ENCODE peak calls at places on chromosomes 5 and 9, in four cellular contexts. One of them, this sample, is unnamed. For H3K4me1, the result is how much of the 10 kb centered on the place peaks cover.

GRCh38 chr5:88269222-88269771 is 652 bp upstream of the TMEM161B start:
- DNase-seq in Peyer's patch: no peak
- DNase-seq in CD8-positive, alpha-beta memory T cell: no peak
- DNase-seq in heart left ventricle: no peak
- DNase-seq in this sample: no peak

GRCh38 chr9:133135193-133135745 is 14.2 kb upstream of the RALGDS start:
- DNase-seq in Peyer's patch: peak
- DNase-seq in CD8-positive, alpha-beta memory T cell: no peak
- DNase-seq in heart left ventricle: no peak
- DNase-seq in this sample: peak

GRCh38 chr5:179455320-179455719 is 95.0 kb upstream of the RUFY1 start:
- DNase-seq in Peyer's patch: no peak
- DNase-seq in CD8-positive, alpha-beta memory T cell: no peak
- DNase-seq in heart left ventricle: no peak
- DNase-seq in this sample: no peak

GRCh38 chr5:92126182-92126581 is 743.1 kb upstream of the ARRDC3 start:
- DNase-seq in Peyer's patch: no peak
- DNase-seq in CD8-positive, alpha-beta memory T cell: no peak
- DNase-seq in heart left ventricle: no peak
- DNase-seq in this sample: no peak

GRCh38 chr5:74833537-74834266 is 32.5 kb downstream of the FAM169A start:
- DNase-seq in Peyer's patch: peak
- DNase-seq in CD8-positive, alpha-beta memory T cell: no peak
- DNase-seq in heart left ventricle: no peak
- DNase-seq in this sample: no peak

GRCh38 chr9:90007516-90008430 is 403.0 kb downstream of the GADD45G start:
- DNase-seq in Peyer's patch: no peak
- DNase-seq in CD8-positive, alpha-beta memory T cell: no peak
- DNase-seq in heart left ventricle: no peak
- DNase-seq in this sample: no peak

GRCh38 chr5:1918488-1919208 is 35.9 kb upstream of the IRX4 start:
- DNase-seq in Peyer's patch: peak
- DNase-seq in CD8-positive, alpha-beta memory T cell: no peak
- DNase-seq in heart left ventricle: no peak
- DNase-seq in this sample: no peak

GRCh38 chr9:81685763-81686613 is 3.4 kb downstream of the TLE1 start:
- DNase-seq in Peyer's patch: no peak
- DNase-seq in CD8-positive, alpha-beta memory T cell: no peak
- DNase-seq in heart left ventricle: no peak
- DNase-seq in this sample: no peak

GRCh38 chr9:127967151-127967809 is 13.5 kb downstream of the EEIG1 start:
- DNase-seq in Peyer's patch: no peak
- DNase-seq in CD8-positive, alpha-beta memory T cell: no peak
- DNase-seq in heart left ventricle: no peak
- DNase-seq in this sample: no peak

GRCh38 chr5:399296-400281 is 43.4 kb upstream of the EXOC3 start:
- DNase-seq in Peyer's patch: peak
- DNase-seq in CD8-positive, alpha-beta memory T cell: no peak
- DNase-seq in heart left ventricle: peak
- DNase-seq in this sample: peak

GRCh38 chr5:74632947-74633356 is 7.6 kb downstream of the ENC1 start:
- DNase-seq in Peyer's patch: no peak
- DNase-seq in CD8-positive, alpha-beta memory T cell: no peak
- DNase-seq in heart left ventricle: no peak
- DNase-seq in this sample: no peak

GRCh38 chr5:14869286-14870164 is 2.1 kb downstream of the ANKH start:
- DNase-seq in Peyer's patch: no peak
- DNase-seq in CD8-positive, alpha-beta memory T cell: peak
- DNase-seq in heart left ventricle: no peak
- DNase-seq in this sample: no peak

GRCh38 chr9:130040901-130041647 is 1.9 kb downstream of the FNBP1 start:
- DNase-seq in Peyer's patch: no peak
- DNase-seq in CD8-positive, alpha-beta memory T cell: no peak
- DNase-seq in heart left ventricle: no peak
- DNase-seq in this sample: no peak

GRCh38 chr9:23702311-23702922 is 123.6 kb downstream of the ELAVL2 start:
- DNase-seq in Peyer's patch: no peak
- DNase-seq in CD8-positive, alpha-beta memory T cell: no peak
- DNase-seq in heart left ventricle: no peak
- DNase-seq in this sample: no peak

GRCh38 chr5:137938358-137939138 is 49.3 kb downstream of the PKD2L2 start:
- DNase-seq in Peyer's patch: no peak
- DNase-seq in CD8-positive, alpha-beta memory T cell: no peak
- DNase-seq in heart left ventricle: no peak
- DNase-seq in this sample: no peak

GRCh38 chr5:137932800-137933199 is 43.5 kb downstream of the PKD2L2 start:
- DNase-seq in Peyer's patch: no peak
- DNase-seq in CD8-positive, alpha-beta memory T cell: no peak
- DNase-seq in heart left ventricle: no peak
- DNase-seq in this sample: no peak

GRCh38 chr5:137935190-137935589 is 45.9 kb downstream of the PKD2L2 start:
- DNase-seq in Peyer's patch: no peak
- DNase-seq in CD8-positive, alpha-beta memory T cell: no peak
- DNase-seq in heart left ventricle: no peak
- DNase-seq in this sample: no peak

GRCh38 chr5:137933491-137933911 is 44.2 kb downstream of the PKD2L2 start:
- DNase-seq in Peyer's patch: no peak
- DNase-seq in CD8-positive, alpha-beta memory T cell: no peak
- DNase-seq in heart left ventricle: no peak
- DNase-seq in this sample: no peak

GRCh38 chr5:137935694-137936093 is 46.4 kb downstream of the PKD2L2 start:
- DNase-seq in Peyer's patch: no peak
- DNase-seq in CD8-positive, alpha-beta memory T cell: no peak
- DNase-seq in heart left ventricle: no peak
- DNase-seq in this sample: no peak
- H3K27ac ChIP-seq in Peyer's patch: no peak
- H3K27ac ChIP-seq in CD8-positive, alpha-beta memory T cell: no peak
- H3K27ac ChIP-seq in heart left ventricle: peak
- H3K27ac ChIP-seq in this sample: no peak

GRCh38 chr5:143314664-143315063 is 88.8 kb downstream of the NR3C1 start:
- DNase-seq in Peyer's patch: no peak
- DNase-seq in CD8-positive, alpha-beta memory T cell: no peak
- DNase-seq in heart left ventricle: no peak
- DNase-seq in this sample: no peak

GRCh38 chr5:143315929-143316328 is 87.6 kb downstream of the NR3C1 start:
- DNase-seq in Peyer's patch: no peak
- DNase-seq in CD8-positive, alpha-beta memory T cell: no peak
- DNase-seq in heart left ventricle: no peak
- DNase-seq in this sample: no peak

GRCh38 chr5:143316844-143317631 is 86.4 kb downstream of the NR3C1 start:
- DNase-seq in Peyer's patch: no peak
- DNase-seq in CD8-positive, alpha-beta memory T cell: no peak
- DNase-seq in heart left ventricle: no peak
- DNase-seq in this sample: no peak

GRCh38 chr5:143315214-143315613 is 88.3 kb downstream of the NR3C1 start:
- DNase-seq in Peyer's patch: no peak
- DNase-seq in CD8-positive, alpha-beta memory T cell: no peak
- DNase-seq in heart left ventricle: no peak
- DNase-seq in this sample: no peak

DNA sequence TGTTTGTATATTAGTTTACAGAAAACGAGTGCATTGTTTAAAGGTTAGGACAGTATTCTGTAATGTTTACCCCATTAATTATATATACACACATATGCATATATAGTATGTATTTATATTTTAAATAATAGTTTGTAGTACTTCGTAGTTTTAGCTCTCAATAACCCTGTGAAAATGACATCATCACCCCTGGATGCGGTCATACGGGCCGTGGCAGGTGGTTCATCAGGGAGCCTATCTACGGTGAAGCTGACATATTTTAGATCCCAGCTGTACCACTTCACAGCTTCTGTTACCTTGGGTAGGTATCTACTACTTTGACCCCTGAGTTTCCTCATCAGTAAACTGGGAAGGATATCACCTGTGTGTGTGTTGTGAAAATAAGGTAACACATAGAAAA is 87.1 kb downstream of the NR3C1 start:
- DNase-seq in Peyer's patch: no peak
- DNase-seq in CD8-positive, alpha-beta memory T cell: no peak
- DNase-seq in heart left ventricle: no peak
- DNase-seq in this sample: no peak
- H3K4me1 ChIP-seq in Peyer's patch: under half
- H3K4me1 ChIP-seq in CD8-positive, alpha-beta memory T cell: under half
- H3K4me1 ChIP-seq in heart left ventricle: half or more
- H3K4me1 ChIP-seq in this sample: under half

GRCh38 chr9:126536836-126537465 is 76.8 kb upstream of the LMX1B start:
- DNase-seq in Peyer's patch: no peak
- DNase-seq in CD8-positive, alpha-beta memory T cell: no peak
- DNase-seq in heart left ventricle: no peak
- DNase-seq in this sample: no peak
- H3K27ac ChIP-seq in Peyer's patch: no peak
- H3K27ac ChIP-seq in CD8-positive, alpha-beta memory T cell: no peak
- H3K27ac ChIP-seq in heart left ventricle: no peak
- H3K27ac ChIP-seq in this sample: no peak

GRCh38 chr5:101894985-101895384 is 401.1 kb downstream of the SLCO4C1 start:
- DNase-seq in Peyer's patch: no peak
- DNase-seq in CD8-positive, alpha-beta memory T cell: no peak
- DNase-seq in heart left ventricle: no peak
- DNase-seq in this sample: no peak
- H3K4me1 ChIP-seq in Peyer's patch: under half
- H3K4me1 ChIP-seq in CD8-positive, alpha-beta memory T cell: under half
- H3K4me1 ChIP-seq in heart left ventricle: under half
- H3K4me1 ChIP-seq in this sample: under half

This sample was measured in right cardiac atrium.